ENCODE peak calls at places on chromosomes 7 and 10, in seven cellular contexts. One of them, this sample, is unnamed.

GRCh38 chr10:118629211-118629610 is 33.8 kb upstream of the PRLHR start:
- DNase-seq in NCI-H2081: no peak
- DNase-seq in activated CD8-positive, alpha-beta memory T cell treated with anti-CD3 and anti-CD28 coated beads for 4 hours: no peak
- DNase-seq in natural killer cell: no peak
- DNase-seq in NCI-H69: no peak
- DNase-seq in stimulated activated CD4-positive, alpha-beta T cell treated with anti-CD3 and anti-CD28 coated beads, Interleukin-12 subunit alpha, Interleukin-12 subunit beta, amount 100 ng/mL, for 4 hours: no peak
- DNase-seq in tibial artery: no peak
- DNase-seq in this sample: no peak

GRCh38 chr10:89773081-89773480 is 71.7 kb downstream of the KIF20B start:
- DNase-seq in NCI-H2081: no peak
- DNase-seq in activated CD8-positive, alpha-beta memory T cell treated with anti-CD3 and anti-CD28 coated beads for 4 hours: no peak
- DNase-seq in natural killer cell: no peak
- DNase-seq in NCI-H69: no peak
- DNase-seq in stimulated activated CD4-positive, alpha-beta T cell treated with anti-CD3 and anti-CD28 coated beads, Interleukin-12 subunit alpha, Interleukin-12 subunit beta, amount 100 ng/mL, for 4 hours: no peak
- DNase-seq in tibial artery: no peak
- DNase-seq in this sample: no peak

GRCh38 chr7:31948041-31948440 is 122.2 kb downstream of the PDE1C start:
- DNase-seq in NCI-H2081: no peak
- DNase-seq in activated CD8-positive, alpha-beta memory T cell treated with anti-CD3 and anti-CD28 coated beads for 4 hours: no peak
- DNase-seq in natural killer cell: no peak
- DNase-seq in NCI-H69: no peak
- DNase-seq in stimulated activated CD4-positive, alpha-beta T cell treated with anti-CD3 and anti-CD28 coated beads, Interleukin-12 subunit alpha, Interleukin-12 subunit beta, amount 100 ng/mL, for 4 hours: no peak
- DNase-seq in tibial artery: no peak
- DNase-seq in this sample: no peak

GRCh38 chr10:100020883-100021248 is 11.1 kb upstream of the DNMBP start:
- DNase-seq in NCI-H2081: no peak
- DNase-seq in activated CD8-positive, alpha-beta memory T cell treated with anti-CD3 and anti-CD28 coated beads for 4 hours: no peak
- DNase-seq in natural killer cell: no peak
- DNase-seq in NCI-H69: peak; percentile 88
- DNase-seq in stimulated activated CD4-positive, alpha-beta T cell treated with anti-CD3 and anti-CD28 coated beads, Interleukin-12 subunit alpha, Interleukin-12 subunit beta, amount 100 ng/mL, for 4 hours: no peak
- DNase-seq in tibial artery: no peak
- DNase-seq in this sample: no peak

GRCh38 chr7:50540785-50541579 is 24.2 kb downstream of the DDC start:
- DNase-seq in NCI-H2081: no peak
- DNase-seq in activated CD8-positive, alpha-beta memory T cell treated with anti-CD3 and anti-CD28 coated beads for 4 hours: no peak
- DNase-seq in natural killer cell: no peak
- DNase-seq in NCI-H69: no peak
- DNase-seq in stimulated activated CD4-positive, alpha-beta T cell treated with anti-CD3 and anti-CD28 coated beads, Interleukin-12 subunit alpha, Interleukin-12 subunit beta, amount 100 ng/mL, for 4 hours: no peak
- DNase-seq in tibial artery: peak; percentile 43
- DNase-seq in this sample: no peak

GRCh38 chr7:155308330-155309020 is 10.8 kb downstream of the INSIG1 start:
- DNase-seq in NCI-H2081: no peak
- DNase-seq in activated CD8-positive, alpha-beta memory T cell treated with anti-CD3 and anti-CD28 coated beads for 4 hours: no peak
- DNase-seq in natural killer cell: no peak
- DNase-seq in NCI-H69: no peak
- DNase-seq in stimulated activated CD4-positive, alpha-beta T cell treated with anti-CD3 and anti-CD28 coated beads, Interleukin-12 subunit alpha, Interleukin-12 subunit beta, amount 100 ng/mL, for 4 hours: no peak
- DNase-seq in tibial artery: no peak
- DNase-seq in this sample: no peak

GRCh38 chr10:100148353-100149211 is 37.2 kb downstream of the ERLIN1 start:
- DNase-seq in NCI-H2081: no peak
- DNase-seq in activated CD8-positive, alpha-beta memory T cell treated with anti-CD3 and anti-CD28 coated beads for 4 hours: no peak
- DNase-seq in natural killer cell: no peak
- DNase-seq in NCI-H69: no peak
- DNase-seq in stimulated activated CD4-positive, alpha-beta T cell treated with anti-CD3 and anti-CD28 coated beads, Interleukin-12 subunit alpha, Interleukin-12 subunit beta, amount 100 ng/mL, for 4 hours: peak; percentile 51
- DNase-seq in tibial artery: no peak
- DNase-seq in this sample: no peak

GRCh38 chr10:76306859-76307258 is 875.4 kb downstream of the LRMDA start:
- DNase-seq in NCI-H2081: no peak
- DNase-seq in activated CD8-positive, alpha-beta memory T cell treated with anti-CD3 and anti-CD28 coated beads for 4 hours: no peak
- DNase-seq in natural killer cell: no peak
- DNase-seq in NCI-H69: no peak
- DNase-seq in stimulated activated CD4-positive, alpha-beta T cell treated with anti-CD3 and anti-CD28 coated beads, Interleukin-12 subunit alpha, Interleukin-12 subunit beta, amount 100 ng/mL, for 4 hours: no peak
- DNase-seq in tibial artery: no peak
- DNase-seq in this sample: no peak

GRCh38 chr10:129921065-129921670 is 42.9 kb downstream of the EBF3 start:
- DNase-seq in NCI-H2081: no peak
- DNase-seq in activated CD8-positive, alpha-beta memory T cell treated with anti-CD3 and anti-CD28 coated beads for 4 hours: no peak
- DNase-seq in natural killer cell: no peak
- DNase-seq in NCI-H69: no peak
- DNase-seq in stimulated activated CD4-positive, alpha-beta T cell treated with anti-CD3 and anti-CD28 coated beads, Interleukin-12 subunit alpha, Interleukin-12 subunit beta, amount 100 ng/mL, for 4 hours: no peak
- DNase-seq in tibial artery: peak; percentile 52
- DNase-seq in this sample: no peak

GRCh38 chr10:4011136-4011812 is 226.3 kb upstream of the KLF6 start:
- DNase-seq in NCI-H2081: no peak
- DNase-seq in activated CD8-positive, alpha-beta memory T cell treated with anti-CD3 and anti-CD28 coated beads for 4 hours: no peak
- DNase-seq in natural killer cell: no peak
- DNase-seq in NCI-H69: no peak
- DNase-seq in stimulated activated CD4-positive, alpha-beta T cell treated with anti-CD3 and anti-CD28 coated beads, Interleukin-12 subunit alpha, Interleukin-12 subunit beta, amount 100 ng/mL, for 4 hours: no peak
- DNase-seq in tibial artery: no peak
- DNase-seq in this sample: no peak

GRCh38 chr7:126441745-126442144 is 811.0 kb downstream of the GRM8 start:
- DNase-seq in NCI-H2081: no peak
- DNase-seq in activated CD8-positive, alpha-beta memory T cell treated with anti-CD3 and anti-CD28 coated beads for 4 hours: no peak
- DNase-seq in natural killer cell: no peak
- DNase-seq in NCI-H69: no peak
- DNase-seq in stimulated activated CD4-positive, alpha-beta T cell treated with anti-CD3 and anti-CD28 coated beads, Interleukin-12 subunit alpha, Interleukin-12 subunit beta, amount 100 ng/mL, for 4 hours: no peak
- DNase-seq in tibial artery: no peak
- DNase-seq in this sample: no peak

GRCh38 chr7:110043514-110043913 is 1047.4 kb upstream of the LRRN3 start:
- DNase-seq in NCI-H2081: no peak
- DNase-seq in activated CD8-positive, alpha-beta memory T cell treated with anti-CD3 and anti-CD28 coated beads for 4 hours: no peak
- DNase-seq in natural killer cell: no peak
- DNase-seq in NCI-H69: no peak
- DNase-seq in stimulated activated CD4-positive, alpha-beta T cell treated with anti-CD3 and anti-CD28 coated beads, Interleukin-12 subunit alpha, Interleukin-12 subunit beta, amount 100 ng/mL, for 4 hours: no peak
- DNase-seq in tibial artery: no peak
- DNase-seq in this sample: no peak

GRCh38 chr10:70430489-70431445 is 10.7 kb downstream of the NODAL start:
- DNase-seq in NCI-H2081: no peak
- DNase-seq in activated CD8-positive, alpha-beta memory T cell treated with anti-CD3 and anti-CD28 coated beads for 4 hours: no peak
- DNase-seq in natural killer cell: no peak
- DNase-seq in NCI-H69: no peak
- DNase-seq in stimulated activated CD4-positive, alpha-beta T cell treated with anti-CD3 and anti-CD28 coated beads, Interleukin-12 subunit alpha, Interleukin-12 subunit beta, amount 100 ng/mL, for 4 hours: no peak
- DNase-seq in tibial artery: peak; percentile 92
- DNase-seq in this sample: no peak

GRCh38 chr10:11936389-11937152 is 106.0 kb downstream of the UPF2 start:
- DNase-seq in NCI-H2081: no peak
- DNase-seq in activated CD8-positive, alpha-beta memory T cell treated with anti-CD3 and anti-CD28 coated beads for 4 hours: no peak
- DNase-seq in natural killer cell: no peak
- DNase-seq in NCI-H69: no peak
- DNase-seq in stimulated activated CD4-positive, alpha-beta T cell treated with anti-CD3 and anti-CD28 coated beads, Interleukin-12 subunit alpha, Interleukin-12 subunit beta, amount 100 ng/mL, for 4 hours: no peak
- DNase-seq in tibial artery: no peak
- DNase-seq in this sample: no peak

GRCh38 chr7:24911213-24911603 is 68.8 kb downstream of the OSBPL3 start:
- DNase-seq in NCI-H2081: no peak
- DNase-seq in activated CD8-positive, alpha-beta memory T cell treated with anti-CD3 and anti-CD28 coated beads for 4 hours: no peak
- DNase-seq in natural killer cell: no peak
- DNase-seq in NCI-H69: no peak
- DNase-seq in stimulated activated CD4-positive, alpha-beta T cell treated with anti-CD3 and anti-CD28 coated beads, Interleukin-12 subunit alpha, Interleukin-12 subunit beta, amount 100 ng/mL, for 4 hours: no peak
- DNase-seq in tibial artery: no peak
- DNase-seq in this sample: no peak

GRCh38 chr7:84912993-84913635 is 273.7 kb downstream of the SEMA3D start:
- DNase-seq in NCI-H2081: no peak
- DNase-seq in activated CD8-positive, alpha-beta memory T cell treated with anti-CD3 and anti-CD28 coated beads for 4 hours: no peak
- DNase-seq in natural killer cell: no peak
- DNase-seq in NCI-H69: no peak
- DNase-seq in stimulated activated CD4-positive, alpha-beta T cell treated with anti-CD3 and anti-CD28 coated beads, Interleukin-12 subunit alpha, Interleukin-12 subunit beta, amount 100 ng/mL, for 4 hours: no peak
- DNase-seq in tibial artery: no peak
- DNase-seq in this sample: no peak

GRCh38 chr7:100198266-100198665 is 20.5 kb downstream of the STAG3 start:
- DNase-seq in NCI-H2081: no peak
- DNase-seq in activated CD8-positive, alpha-beta memory T cell treated with anti-CD3 and anti-CD28 coated beads for 4 hours: no peak
- DNase-seq in natural killer cell: no peak
- DNase-seq in NCI-H69: no peak
- DNase-seq in stimulated activated CD4-positive, alpha-beta T cell treated with anti-CD3 and anti-CD28 coated beads, Interleukin-12 subunit alpha, Interleukin-12 subunit beta, amount 100 ng/mL, for 4 hours: no peak
- DNase-seq in tibial artery: no peak
- DNase-seq in this sample: no peak

GRCh38 chr10:95440756-95441546 is 120.2 kb downstream of the SORBS1 start:
- DNase-seq in NCI-H2081: no peak
- DNase-seq in activated CD8-positive, alpha-beta memory T cell treated with anti-CD3 and anti-CD28 coated beads for 4 hours: no peak
- DNase-seq in natural killer cell: no peak
- DNase-seq in NCI-H69: no peak
- DNase-seq in stimulated activated CD4-positive, alpha-beta T cell treated with anti-CD3 and anti-CD28 coated beads, Interleukin-12 subunit alpha, Interleukin-12 subunit beta, amount 100 ng/mL, for 4 hours: no peak
- DNase-seq in tibial artery: no peak
- DNase-seq in this sample: no peak

GRCh38 chr10:103854687-103855423 is 521 bp downstream of the SH3PXD2A start:
- DNase-seq in NCI-H2081: no peak
- DNase-seq in activated CD8-positive, alpha-beta memory T cell treated with anti-CD3 and anti-CD28 coated beads for 4 hours: no peak
- DNase-seq in natural killer cell: no peak
- DNase-seq in NCI-H69: peak; percentile 56
- DNase-seq in stimulated activated CD4-positive, alpha-beta T cell treated with anti-CD3 and anti-CD28 coated beads, Interleukin-12 subunit alpha, Interleukin-12 subunit beta, amount 100 ng/mL, for 4 hours: peak; percentile 26
- DNase-seq in tibial artery: peak; percentile 75
- DNase-seq in this sample: no peak

This sample was measured in KG1.